ENCODE peak calls at places on chromosomes 13 and 19, in five cellular contexts. W is mucosa of descending colon, U is WTC11, R is neural crest cell, L is astrocyte. H is an unnamed sample.

GRCh38 chr13:57604442-57604841 is 27.1 kb upstream of the PCDH17 start:
- DNase-seq in W (no peak), U (no peak), R (no peak), L (no peak), H (no peak)

GRCh38 chr13:100828226-100828625 is 153.6 kb upstream of the TMTC4 start:
- DNase-seq in W (no peak), U (no peak), R (no peak), L (no peak), H (no peak)

GRCh38 chr13:108448891-108449290 is 179.4 kb downstream of the TNFSF13B start:
- DNase-seq in W (no peak), U (no peak), R (no peak), L (no peak), H (no peak)

GRCh38 chr13:95050800-95051620 is 250.2 kb downstream of the ABCC4 start:
- DNase-seq in W (no peak), U (no peak), R (no peak), L (no peak), H (no peak)

GRCh38 chr13:33642374-33643065 is 175.4 kb upstream of the RFC3 start:
- DNase-seq in W (peak), U (no peak), R (no peak), L (no peak), H (no peak)

GRCh38 chr19:3302755-3303154 is 63.6 kb upstream of the NFIC start:
- DNase-seq in W (no peak), U (no peak), R (no peak), L (no peak), H (no peak)

GRCh38 chr13:48750588-48751383 is 97.1 kb downstream of the CYSLTR2 start:
- DNase-seq in W (no peak), U (no peak), R (no peak), L (no peak), H (no peak)

GRCh38 chr13:90943961-90944360 is 403.5 kb upstream of the MIR17HG start:
- DNase-seq in W (no peak), U (no peak), R (no peak), L (no peak), H (no peak)

GRCh38 chr19:50214699-50215543 is 11.5 kb downstream of the MYH14 start:
- DNase-seq in W (peak), U (peak), R (no peak), L (no peak), H (peak)

GRCh38 chr19:17817668-17818363 is 3.5 kb downstream of the INSL3 start:
- DNase-seq in W (no peak), U (no peak), R (no peak), L (no peak), H (no peak)

GRCh38 chr19:46637224-46637623 is 1.2 kb upstream of the GNG8 start:
- DNase-seq in W (no peak), U (no peak), R (no peak), L (no peak), H (no peak)

GRCh38 chr19:41416194-41416674 is 10.9 kb downstream of the B3GNT8 start:
- DNase-seq in W (peak), U (no peak), R (no peak), L (no peak), H (no peak)

GRCh38 chr19:21491161-21491560 is 14.2 kb upstream of the ZNF429 start:
- DNase-seq in W (no peak), U (no peak), R (no peak), L (no peak), H (no peak)

GRCh38 chr19:55487884-55488687 is at the start of gene SSC5D:
- DNase-seq in W (no peak), U (no peak), R (no peak), L (peak), H (no peak)

GRCh38 chr19:52665047-52665446 is 26.9 kb upstream of the ZNF83 start:
- DNase-seq in W (no peak), U (no peak), R (no peak), L (no peak), H (no peak)

GRCh38 chr19:41912899-41913475 is 15.3 kb downstream of the ERFL start:
- DNase-seq in W (no peak), U (peak), R (no peak), L (no peak), H (peak)

GRCh38 chr19:47020132-47020805 is 632 bp downstream of the NPAS1 start:
- DNase-seq in W (no peak), U (no peak), R (no peak), L (no peak), H (peak)

GRCh38 chr13:28324181-28324789 is 170.6 kb downstream of the FLT1 start:
- DNase-seq in W (peak), U (peak), R (peak), L (no peak), H (peak)

GRCh38 chr19:13206581-13206980 is 56.4 kb downstream of the IER2 start:
- DNase-seq in W (no peak), U (no peak), R (no peak), L (no peak), H (no peak)

GRCh38 chr19:13505761-13506549 is at the start of gene CACNA1A:
- DNase-seq in W (no peak), U (peak), R (peak), L (no peak), H (peak)

GRCh38 chr19:28633223-28634030 is 579.5 kb downstream of the UQCRFS1 start:
- DNase-seq in W (peak), U (peak), R (peak), L (peak), H (peak)

GRCh38 chr13:98428256-98428966 is 148.5 kb downstream of the STK24 start:
- DNase-seq in W (no peak), U (no peak), R (no peak), L (no peak), H (no peak)

GRCh38 chr13:77489566-77490337 is 45.8 kb upstream of the SCEL start:
- DNase-seq in W (no peak), U (no peak), R (no peak), L (no peak), H (no peak)

GRCh38 chr13:50377726-50378270 is 362.6 kb downstream of the KCNRG start:
- DNase-seq in W (no peak), U (no peak), R (no peak), L (no peak), H (no peak)

GRCh38 chr13:50374517-50374916 is 359.3 kb downstream of the KCNRG start:
- DNase-seq in W (no peak), U (no peak), R (no peak), L (no peak), H (no peak)

GRCh38 chr13:50378513-50378970 is 363.3 kb downstream of the KCNRG start:
- DNase-seq in W (no peak), U (no peak), R (no peak), L (no peak), H (no peak)

GRCh38 chr13:50375792-50376191 is 360.5 kb downstream of the KCNRG start:
- DNase-seq in W (no peak), U (no peak), R (no peak), L (peak), H (no peak)

GRCh38 chr13:50376895-50377575 is 361.8 kb downstream of the KCNRG start:
- DNase-seq in W (peak), U (peak), R (no peak), L (no peak), H (no peak)
- TF ChIP-seq CTCF in W (no peak), U (no peak), R (no peak), L (no peak), H (no peak)

DNA sequence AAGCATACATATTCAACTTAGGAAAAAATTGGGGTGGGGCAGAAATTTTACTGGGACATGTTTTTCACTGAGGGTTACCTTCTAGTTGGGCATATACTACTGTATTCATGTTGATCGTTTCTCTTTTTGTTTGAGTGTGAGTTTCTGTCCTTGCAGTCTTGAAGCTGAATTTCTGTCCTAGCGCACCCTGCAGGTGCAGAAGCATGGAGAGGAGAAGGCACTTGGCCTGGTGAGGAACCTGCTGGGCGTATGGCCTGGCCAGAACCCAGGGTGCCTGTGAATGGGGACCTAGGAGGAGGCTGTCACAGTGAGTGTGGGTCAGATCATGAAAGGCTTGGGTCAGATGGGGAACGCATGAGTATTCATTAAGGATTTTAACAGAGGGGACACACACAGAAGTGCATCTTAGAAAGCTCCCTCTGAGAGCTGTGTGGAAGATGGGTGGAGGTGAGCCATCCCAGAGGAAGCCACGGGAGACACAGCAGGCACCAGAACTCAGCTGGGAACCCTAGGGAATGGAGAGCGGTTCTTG is 36.8 kb downstream of the SERP2 start:
- DNase-seq in W (peak), U (no peak), R (no peak), L (no peak), H (no peak)
- TF ChIP-seq CTCF in W (no peak), U (no peak), R (no peak), L (no peak), H (no peak)

GRCh38 chr13:111216166-111216960 is 101.3 kb downstream of the ARHGEF7 start:
- DNase-seq in W (peak), U (peak), R (no peak), L (no peak), H (peak)
- TF ChIP-seq CTCF in W (no peak), U (peak), R (peak), L (peak), H (peak)

GRCh38 chr13:113928701-113929627 is 44.9 kb downstream of the C13orf46 start:
- DNase-seq in W (peak), U (peak), R (no peak), L (peak), H (no peak)

GRCh38 chr13:113927661-113928581 is 46.0 kb downstream of the C13orf46 start:
- DNase-seq in W (no peak), U (peak), R (no peak), L (peak), H (no peak)

GRCh38 chr13:113929628-113930615 is 44.0 kb downstream of the C13orf46 start:
- DNase-seq in W (no peak), U (peak), R (no peak), L (no peak), H (no peak)

GRCh38 chr13:113926301-113926761 is 47.5 kb downstream of the C13orf46 start:
- DNase-seq in W (no peak), U (peak), R (no peak), L (no peak), H (no peak)

GRCh38 chr13:113926951-113927660 is 46.8 kb downstream of the C13orf46 start:
- DNase-seq in W (no peak), U (peak), R (no peak), L (no peak), H (no peak)
- TF ChIP-seq CTCF in W (no peak), U (no peak), R (no peak), L (no peak), H (no peak)

GRCh38 chr19:4322942-4323665 is 15.5 kb downstream of the STAP2 start:
- DNase-seq in W (peak), U (no peak), R (no peak), L (no peak), H (no peak)
- TF ChIP-seq CTCF in W (no peak), U (no peak), R (no peak), L (no peak), H (no peak)